ENCODE peak calls at places on chromosome 18, in four cellular contexts. X, Z, V and Y are unnamed samples.

GRCh38 chr18:5424903-5425302 is 118.9 kb downstream of the EPB41L3 start:
- DNase-seq in X (peak), Z (no peak), V (peak), Y (peak)

GRCh38 chr18:67845035-67845434 is 328.5 kb upstream of the DSEL start:
- DNase-seq in X (no peak), Z (peak), V (no peak), Y (no peak)

GRCh38 chr18:74289137-74289536 is 2.6 kb downstream of the CYB5A start:
- DNase-seq in X (no peak), Z (no peak), V (no peak), Y (no peak)

GRCh38 chr18:54388203-54389142 is 30.8 kb downstream of the C18orf54 start:
- DNase-seq in X (peak), Z (peak), V (peak), Y (peak)

GRCh38 chr18:42486296-42486695 is 531.3 kb downstream of the PIK3C3 start:
- DNase-seq in X (no peak), Z (no peak), V (no peak), Y (no peak)

GRCh38 chr18:38369772-38370690 is 804.4 kb upstream of the CELF4 start:
- DNase-seq in X (no peak), Z (peak), V (no peak), Y (no peak)

GRCh38 chr18:70659026-70659726 is 370.3 kb downstream of the SOCS6 start:
- DNase-seq in X (peak), Z (no peak), V (peak), Y (no peak)

GRCh38 chr18:48002933-48003365 is 72.5 kb upstream of the SMAD2 start:
- DNase-seq in X (peak), Z (peak), V (no peak), Y (no peak)

GRCh38 chr18:63237911-63238710 is 81.5 kb downstream of the BCL2 start:
- DNase-seq in X (peak), Z (peak), V (peak), Y (peak)

GRCh38 chr18:46480187-46480586 is 176.8 kb downstream of the LOXHD1 start:
- DNase-seq in X (no peak), Z (no peak), V (no peak), Y (no peak)

GRCh38 chr18:61989138-61989537 is 96.3 kb upstream of the RNF152 start:
- DNase-seq in X (no peak), Z (no peak), V (no peak), Y (no peak)

GRCh38 chr18:14767474-14767873 is 19.5 kb downstream of the ANKRD30B start:
- DNase-seq in X (no peak), Z (no peak), V (no peak), Y (no peak)

GRCh38 chr18:13376298-13376840 is 157.8 kb downstream of the LDLRAD4 start:
- DNase-seq in X (no peak), Z (no peak), V (no peak), Y (no peak)

GRCh38 chr18:59675346-59675745 is 21.9 kb downstream of the CCBE1 start:
- DNase-seq in X (no peak), Z (no peak), V (no peak), Y (peak)

GRCh38 chr18:50665519-50665918 is 105.6 kb downstream of the MAPK4 start:
- DNase-seq in X (no peak), Z (no peak), V (no peak), Y (no peak)

GRCh38 chr18:37385846-37386435 is 179.7 kb downstream of the CELF4 start:
- DNase-seq in X (peak), Z (peak), V (peak), Y (peak)

GRCh38 chr18:74126684-74127482 is 20.8 kb downstream of the FBXO15 start:
- DNase-seq in X (no peak), Z (no peak), V (no peak), Y (peak)

GRCh38 chr18:32770651-32771168 is 2.1 kb downstream of the KLHL14 start:
- DNase-seq in X (no peak), Z (no peak), V (peak), Y (peak)

GRCh38 chr18:64207818-64208217 is 58.9 kb upstream of the LINC00305 start:
- DNase-seq in X (no peak), Z (no peak), V (no peak), Y (no peak)

GRCh38 chr18:36756262-36756661 is 72.5 kb downstream of the TPGS2 start:
- DNase-seq in X (no peak), Z (no peak), V (no peak), Y (no peak)

GRCh38 chr18:8607776-8608682 is 1.2 kb upstream of the RAB12 start:
- DNase-seq in X (no peak), Z (no peak), V (no peak), Y (no peak)

GRCh38 chr18:44680271-44681038 is at the start of gene SETBP1:
- DNase-seq in X (peak), Z (peak), V (peak), Y (peak)

GRCh38 chr18:48135436-48135966 is 205.0 kb upstream of the SMAD2 start:
- DNase-seq in X (no peak), Z (no peak), V (no peak), Y (no peak)

GRCh38 chr18:73948497-73948896 is 199.1 kb downstream of the FBXO15 start:
- DNase-seq in X (no peak), Z (peak), V (no peak), Y (no peak)

GRCh38 chr18:58615150-58616132 is 13.4 kb downstream of the ALPK2 start:
- DNase-seq in X (no peak), Z (peak), V (no peak), Y (no peak)

GRCh38 chr18:35733419-35733818 is 151.9 kb downstream of the GALNT1 start:
- DNase-seq in X (no peak), Z (no peak), V (no peak), Y (no peak)

GRCh38 chr18:35732134-35732533 is 150.6 kb downstream of the GALNT1 start:
- DNase-seq in X (no peak), Z (no peak), V (no peak), Y (no peak)

GRCh38 chr18:35730738-35731370 is 149.3 kb downstream of the GALNT1 start:
- DNase-seq in X (no peak), Z (no peak), V (no peak), Y (peak)

GRCh38 chr18:35729971-35730668 is 148.6 kb downstream of the GALNT1 start:
- DNase-seq in X (no peak), Z (no peak), V (no peak), Y (no peak)

GRCh38 chr18:35732652-35733051 is 151.1 kb downstream of the GALNT1 start:
- DNase-seq in X (no peak), Z (no peak), V (no peak), Y (no peak)
- H3K4me2 ChIP-seq in X (no peak), Z (no peak), V (no peak), Y (no peak)

GRCh38 chr18:6729247-6730091 is at the start of gene ARHGAP28:
- DNase-seq in X (peak), Z (peak), V (peak), Y (peak)
- H3K4me2 ChIP-seq in X (peak), Z (peak), V (peak), Y (peak)

DNA sequence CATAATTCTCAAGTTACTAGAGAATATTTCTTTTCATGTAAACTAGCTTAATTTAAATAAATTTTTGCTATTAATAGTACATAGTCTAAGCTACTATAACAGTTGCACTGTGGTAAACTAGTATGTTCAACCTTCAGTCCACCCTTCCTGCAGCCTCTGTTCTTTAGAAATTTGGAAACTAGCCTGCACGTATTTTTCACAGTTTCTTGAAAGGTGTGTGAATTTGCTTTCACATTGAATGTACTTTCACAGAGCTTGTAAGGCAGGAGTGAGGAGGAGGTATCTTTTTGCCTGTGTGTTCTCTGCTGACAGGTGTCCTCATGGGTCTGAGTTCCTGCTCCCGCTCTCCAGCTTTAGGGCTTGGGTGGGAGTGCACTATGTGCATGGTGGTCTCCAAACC is 117.5 kb downstream of the ATP9B start:
- DNase-seq in X (no peak), Z (no peak), V (no peak), Y (no peak)
- H3K4me2 ChIP-seq in X (no peak), Z (no peak), V (no peak), Y (no peak)

GRCh38 chr18:12283256-12283655 is 24.8 kb upstream of the TUBB6 start:
- DNase-seq in X (peak), Z (peak), V (no peak), Y (peak)

GRCh38 chr18:12283666-12284065 is 24.4 kb upstream of the TUBB6 start:
- DNase-seq in X (no peak), Z (no peak), V (no peak), Y (no peak)

GRCh38 chr18:12281861-12282260 is 26.2 kb upstream of the TUBB6 start:
- DNase-seq in X (no peak), Z (no peak), V (no peak), Y (no peak)

GRCh38 chr18:12279781-12280531 is 25.8 kb downstream of the CIDEA start:
- DNase-seq in X (no peak), Z (no peak), V (no peak), Y (no peak)

DNA sequence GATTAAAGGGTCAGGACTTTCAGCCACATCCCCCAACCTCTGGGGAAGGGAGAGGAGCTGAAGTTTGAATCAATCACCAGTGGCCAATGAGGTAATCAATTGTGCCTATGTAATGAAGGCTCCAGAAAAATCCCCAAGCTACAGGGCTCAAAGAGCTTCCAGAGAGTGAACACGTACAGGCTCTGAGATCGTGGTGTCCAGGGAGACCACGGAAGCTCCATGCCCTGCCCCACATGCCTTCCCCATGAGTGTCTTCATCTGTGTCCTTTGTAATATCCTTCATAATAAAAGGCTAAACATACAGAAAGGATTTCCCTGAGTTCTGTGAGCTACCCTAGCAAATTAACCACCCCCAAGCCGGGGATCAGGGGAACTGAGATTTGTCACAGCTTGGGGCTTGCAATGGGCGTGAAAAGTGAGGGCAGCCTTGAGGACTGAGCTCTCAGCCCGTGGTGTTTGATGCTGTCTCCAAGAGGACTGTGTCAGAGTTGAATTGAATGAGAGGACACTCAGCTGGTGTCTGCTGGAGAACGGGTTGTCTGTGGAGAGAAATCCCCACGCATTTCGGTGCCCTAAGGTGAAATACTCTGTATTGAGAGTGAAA is 25.5 kb upstream of the TUBB6 start:
- DNase-seq in X (peak), Z (peak), V (no peak), Y (no peak)
- H3K4me2 ChIP-seq in X (no peak), Z (peak), V (no peak), Y (no peak)

GRCh38 chr18:28007841-28008240 is 169.1 kb downstream of the CDH2 start:
- DNase-seq in X (no peak), Z (no peak), V (no peak), Y (no peak)

GRCh38 chr18:28015671-28016070 is 161.3 kb downstream of the CDH2 start:
- DNase-seq in X (no peak), Z (no peak), V (no peak), Y (no peak)

GRCh38 chr18:28018361-28018760 is 158.6 kb downstream of the CDH2 start:
- DNase-seq in X (no peak), Z (peak), V (no peak), Y (no peak)

GRCh38 chr18:28009589-28009988 is 167.3 kb downstream of the CDH2 start:
- DNase-seq in X (no peak), Z (no peak), V (no peak), Y (no peak)

GRCh38 chr18:28013064-28013463 is 163.9 kb downstream of the CDH2 start:
- DNase-seq in X (peak), Z (no peak), V (peak), Y (no peak)
- H3K4me2 ChIP-seq in X (peak), Z (no peak), V (no peak), Y (no peak)